ENCODE peak calls at places on chromosomes 16 and 17, in ten cellular contexts. G is CD8-positive, alpha-beta T cell; M is IMR-90; L is psoas muscle; S is sigmoid colon; V is transverse colon; I is OCI-LY7; P is HCT116; A is body of pancreas; X is adrenal gland. E is an unnamed sample.
A peak's percentile ranks its signal among the peaks of the same experiment; 100 is the strongest.

GRCh38 chr16:26787924-26788323 is 278.8 kb upstream of the C16orf82 start:
- DNase-seq in G (no peak), M (no peak), L (no peak), S (no peak), V (no peak), I (peak; percentile 77), P (peak; percentile 13), A (no peak), X (no peak), E (no peak)

GRCh38 chr17:8913879-8914278 is 46.4 kb upstream of the PIK3R6 start:
- DNase-seq in G (no peak), M (no peak), L (no peak), S (no peak), V (no peak), I (no peak), P (no peak), A (no peak), X (no peak), E (peak; percentile 38)

GRCh38 chr17:31830971-31831755 is 27.9 kb downstream of the COPRS start:
- DNase-seq in G (no peak), M (peak; percentile 56), L (no peak), S (no peak), V (no peak), I (no peak), P (no peak), A (no peak), X (no peak), E (no peak)

GRCh38 chr17:61127960-61128359 is 271.7 kb upstream of the TBX2 start:
- DNase-seq in G (no peak), M (peak; percentile 76), L (no peak), S (no peak), V (no peak), I (no peak), P (no peak), A (no peak), X (no peak), E (no peak)

GRCh38 chr16:70395345-70395901 is 43.5 kb downstream of the ST3GAL2 start:
- DNase-seq in G (peak; percentile 58), M (peak; percentile 22), L (peak; percentile 71), S (no peak), V (peak; percentile 89), I (peak; percentile 76), P (no peak), A (peak; percentile 75), X (peak; percentile 80), E (peak; percentile 97)

GRCh38 chr16:31365131-31365865 is 10.3 kb downstream of the ITGAX start:
- DNase-seq in G (no peak), M (no peak), L (no peak), S (no peak), V (no peak), I (no peak), P (no peak), A (no peak), X (no peak), E (no peak)

GRCh38 chr17:78789663-78790181 is 7.6 kb upstream of the CYTH1 start:
- DNase-seq in G (peak; percentile 73), M (peak; percentile 89), L (peak; percentile 75), S (peak; percentile 87), V (peak; percentile 80), I (no peak), P (no peak), A (peak; percentile 88), X (no peak), E (no peak)

GRCh38 chr16:57289391-57290257 is 5.2 kb upstream of the PLLP start:
- DNase-seq in G (no peak), M (no peak), L (no peak), S (peak; percentile 29), V (no peak), I (no peak), P (no peak), A (no peak), X (no peak), E (no peak)

GRCh38 chr16:89827383-89828198 is 684 bp upstream of the SPIRE2 start:
- DNase-seq in G (no peak), M (peak; percentile 62), L (peak; percentile 25), S (no peak), V (peak; percentile 72), I (no peak), P (peak; percentile 54), A (peak; percentile 52), X (peak; percentile 70), E (peak; percentile 81)

GRCh38 chr17:73017653-73018052 is 74.8 kb downstream of the SLC39A11 start:
- DNase-seq in G (no peak), M (peak; percentile 86), L (no peak), S (no peak), V (no peak), I (no peak), P (no peak), A (no peak), X (no peak), E (no peak)

GRCh38 chr16:62870554-62870953 is 834.3 kb upstream of the CDH8 start:
- DNase-seq in G (no peak), M (no peak), L (no peak), S (no peak), V (no peak), I (no peak), P (no peak), A (no peak), X (no peak), E (no peak)
- TF ChIP-seq CTCF in G (no peak), M (no peak), L (no peak), S (no peak), V (no peak), I (peak; percentile 34), P (no peak), A (no peak), X (peak; percentile 27), E (peak; percentile 25)

DNA sequence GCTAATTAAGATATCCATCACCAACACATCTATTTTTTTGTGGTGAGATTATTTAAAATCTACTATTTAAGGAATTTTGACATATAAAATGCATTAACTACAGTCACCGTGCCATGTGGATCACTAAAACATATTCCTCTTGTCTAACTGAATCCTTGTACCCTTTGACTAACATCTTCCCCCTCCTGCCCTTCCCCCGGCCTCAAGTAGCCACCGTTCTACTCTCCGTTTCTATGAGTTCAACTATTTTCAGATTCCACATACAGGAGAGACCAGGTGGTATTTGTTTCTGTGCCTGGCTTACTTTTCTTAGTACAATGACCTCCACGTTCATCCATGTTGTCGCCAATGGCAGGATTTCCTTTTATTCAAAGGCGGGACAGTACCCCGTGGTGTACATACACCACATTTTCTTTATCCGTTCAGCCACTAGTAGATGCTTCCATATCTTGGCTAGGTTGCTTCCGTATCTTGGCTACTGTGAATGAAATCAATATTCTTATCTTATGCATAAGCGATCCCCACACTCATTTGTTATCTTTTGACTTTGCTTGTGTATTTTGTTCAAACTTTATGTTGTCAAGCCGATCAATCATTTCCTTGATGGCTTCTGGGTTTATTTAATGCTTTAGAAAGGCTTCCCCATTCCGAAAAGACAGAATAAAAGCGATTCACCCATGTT is 134.7 kb downstream of the KCNJ12 start:
- DNase-seq in G (no peak), M (no peak), L (no peak), S (no peak), V (no peak), I (no peak), P (no peak), A (no peak), X (no peak), E (peak; percentile 49)
- H3K27ac ChIP-seq in G (no peak overlapping the region), M (no peak overlapping the region), L (peak overlapping the region; percentile 66), S (peak overlapping the region; percentile 72), V (peak overlapping the region; percentile 55), I (no peak overlapping the region), P (no peak overlapping the region), A (peak overlapping the region; percentile 41), X (no peak overlapping the region), E (no peak overlapping the region)

GRCh38 chr17:45264988-45265387 is 3.1 kb upstream of the SPATA32 start:
- DNase-seq in G (no peak), M (no peak), L (no peak), S (no peak), V (no peak), I (no peak), P (no peak), A (no peak), X (no peak), E (no peak)

GRCh38 chr17:45265823-45266222 is 3.9 kb upstream of the SPATA32 start:
- DNase-seq in G (no peak), M (peak; percentile 87), L (peak; percentile 47), S (no peak), V (peak; percentile 76), I (no peak), P (no peak), A (no peak), X (peak; percentile 67), E (no peak)

GRCh38 chr17:45264430-45264829 is 2.5 kb upstream of the SPATA32 start:
- DNase-seq in G (no peak), M (no peak), L (no peak), S (no peak), V (no peak), I (no peak), P (no peak), A (no peak), X (no peak), E (no peak)

GRCh38 chr17:45267436-45268055 is 5.7 kb upstream of the SPATA32 start:
- DNase-seq in G (no peak), M (no peak), L (no peak), S (no peak), V (no peak), I (no peak), P (no peak), A (no peak), X (no peak), E (no peak)

DNA sequence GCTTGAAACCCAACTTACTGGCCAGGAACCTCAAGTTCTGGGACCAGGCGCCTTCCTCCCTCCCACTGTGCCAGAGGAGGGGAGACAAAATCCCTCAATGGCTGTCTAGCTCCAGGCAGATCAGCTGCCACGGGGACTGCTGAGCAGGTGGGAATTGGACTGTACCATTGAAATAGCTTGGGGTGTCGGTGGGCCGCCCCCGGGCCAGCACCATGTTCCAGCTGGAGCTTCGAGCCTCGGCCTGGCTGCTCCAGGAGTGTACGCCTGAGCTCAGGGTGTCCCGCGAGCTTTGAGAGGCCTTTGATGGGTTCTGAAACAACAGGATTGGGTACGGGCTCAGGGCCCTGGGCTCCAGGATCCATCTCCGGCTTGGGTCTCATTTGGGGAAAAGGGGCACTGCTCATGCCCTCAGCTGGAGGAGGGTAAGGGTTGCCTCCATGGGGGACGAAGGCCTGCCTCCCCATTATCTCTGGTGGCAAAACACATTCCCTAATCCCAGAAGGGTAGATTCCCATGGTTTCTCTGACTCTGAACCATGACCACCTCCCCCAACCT is 4.6 kb upstream of the SPATA32 start:
- DNase-seq in G (no peak), M (no peak), L (no peak), S (peak; percentile 61), V (no peak), I (no peak), P (no peak), A (no peak), X (no peak), E (no peak)
- H3K4me1 ChIP-seq in G (peaks cover 11% of the 10 kb centered on the region), M (peaks cover 26% of the 10 kb centered on the region), L (peaks cover 55% of the 10 kb centered on the region), S (peaks cover 16% of the 10 kb centered on the region), V (peaks cover 20% of the 10 kb centered on the region), I (peaks cover 12% of the 10 kb centered on the region), P (peaks cover 4% of the 10 kb centered on the region), A (peaks cover 14% of the 10 kb centered on the region), X (peaks cover 2% of the 10 kb centered on the region), E (peaks cover 6% of the 10 kb centered on the region)

DNA sequence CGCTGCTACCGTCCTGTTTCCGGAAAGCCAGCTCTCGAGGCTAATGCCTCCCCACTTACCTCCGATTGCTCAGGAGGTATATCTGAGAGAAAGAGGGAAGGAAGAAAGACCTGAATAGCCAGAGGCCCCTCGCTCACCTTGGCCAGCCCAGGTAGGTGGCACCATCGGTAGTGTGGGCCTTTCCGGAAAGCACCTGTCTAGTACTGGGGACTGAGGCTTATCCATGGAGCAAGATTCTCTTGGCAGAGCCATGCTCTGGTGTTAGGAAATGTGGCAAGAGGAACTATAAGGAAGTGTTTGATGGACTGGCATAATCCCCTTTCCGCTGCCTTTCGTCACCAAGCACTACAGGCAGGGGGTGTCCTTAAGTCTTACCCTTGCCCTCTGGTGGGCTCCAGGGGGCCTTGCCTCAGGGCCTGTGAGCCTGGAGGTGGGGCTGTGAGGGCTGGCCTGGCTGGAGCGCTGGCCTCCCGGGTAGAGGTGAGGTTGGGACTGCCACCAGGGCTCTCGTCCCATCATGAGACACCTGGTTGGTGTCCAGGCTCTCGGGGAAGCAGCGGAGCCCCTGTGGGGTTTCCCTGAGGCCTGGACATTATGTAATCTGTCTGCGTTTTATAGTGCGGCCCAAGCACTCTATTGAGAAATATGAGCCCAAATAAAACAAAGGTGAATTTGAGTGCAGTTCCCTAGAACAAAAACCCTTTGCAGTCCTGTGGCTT is 2.9 kb downstream of the CMIP start:
- DNase-seq in G (no peak), M (no peak), L (no peak), S (no peak), V (peak; percentile 55), I (no peak), P (no peak), A (peak; percentile 52), X (no peak), E (peak; percentile 76)
- TF ChIP-seq CTCF in G (no peak), M (no peak), L (no peak), S (no peak), V (no peak), I (no peak), P (no peak), A (no peak), X (no peak), E (peak; percentile 51)

E was measured in endodermal cell.